ENCODE peak calls at places on chromosomes 2 and 18, in six cellular contexts. W is psoas muscle, M is dorsolateral prefrontal cortex, Y is HCT116, C is adrenal gland, V is mesenchymal stem cell. F is an unnamed sample.
A peak's percentile ranks its signal among the peaks of the same experiment; 100 is the strongest.

GRCh38 chr2:226611944-226612318 is 187.7 kb downstream of the IRS1 start:
- DNase-seq in W (no peak), M (no peak), Y (peak; percentile 94), C (no peak), V (no peak), F (no peak)

GRCh38 chr2:119849838-119850565 is 90.3 kb downstream of the PTPN4 start:
- DNase-seq in W (no peak), M (no peak), Y (no peak), C (no peak), V (no peak), F (no peak)

GRCh38 chr2:237208373-237209045 is 122.8 kb downstream of the COPS8 start:
- DNase-seq in W (no peak), M (no peak), Y (no peak), C (peak; percentile 59), V (no peak), F (no peak)

GRCh38 chr18:40832362-40832761 is 1122.7 kb upstream of the PIK3C3 start:
- DNase-seq in W (no peak), M (no peak), Y (no peak), C (no peak), V (peak; percentile 32), F (no peak)

GRCh38 chr2:15302154-15302553 is 259.0 kb downstream of the NBAS start:
- DNase-seq in W (no peak), M (no peak), Y (no peak), C (no peak), V (peak; percentile 62), F (no peak)

GRCh38 chr2:212359425-212360067 is 179.1 kb downstream of the ERBB4 start:
- DNase-seq in W (no peak), M (no peak), Y (no peak), C (no peak), V (no peak), F (no peak)

GRCh38 chr18:26813043-26813442 is 52.5 kb downstream of the AQP4 start:
- DNase-seq in W (no peak), M (no peak), Y (peak; percentile 44), C (peak; percentile 67), V (peak; percentile 2), F (no peak)

GRCh38 chr2:145771526-145771925 is 1251.6 kb upstream of the ZEB2 start:
- DNase-seq in W (no peak), M (no peak), Y (no peak), C (no peak), V (no peak), F (no peak)

GRCh38 chr2:30216157-30216556 is 15.2 kb upstream of the LBH start:
- DNase-seq in W (no peak), M (no peak), Y (no peak), C (no peak), V (no peak), F (no peak)

GRCh38 chr2:177078416-177078815 is 134.2 kb upstream of the HNRNPA3 start:
- DNase-seq in W (peak; percentile 47), M (no peak), Y (no peak), C (no peak), V (no peak), F (no peak)

GRCh38 chr18:29083545-29083944 is 906.6 kb upstream of the CDH2 start:
- DNase-seq in W (no peak), M (no peak), Y (no peak), C (no peak), V (no peak), F (no peak)

GRCh38 chr2:46697830-46698323 is 217.7 kb downstream of the MCFD2 start:
- DNase-seq in W (no peak), M (no peak), Y (no peak), C (peak; percentile 55), V (no peak), F (no peak)

GRCh38 chr2:150911766-150912280 is 349.8 kb downstream of the RBM43 start:
- DNase-seq in W (peak; percentile 60), M (no peak), Y (no peak), C (peak; percentile 88), V (peak; percentile 85), F (no peak)

GRCh38 chr2:238237441-238237840 is 2.4 kb downstream of the HES6 start:
- DNase-seq in W (no peak), M (peak; percentile 27), Y (no peak), C (no peak), V (no peak), F (no peak)

GRCh38 chr18:41992066-41992465 is 37.0 kb downstream of the PIK3C3 start:
- DNase-seq in W (no peak), M (no peak), Y (no peak), C (no peak), V (peak; percentile 2), F (no peak)

GRCh38 chr2:221423212-221423804 is 148.8 kb downstream of the EPHA4 start:
- DNase-seq in W (no peak), M (no peak), Y (no peak), C (peak; percentile 58), V (no peak), F (no peak)

GRCh38 chr2:194320520-194320919 is 1336.5 kb upstream of the SLC39A10 start:
- DNase-seq in W (no peak), M (no peak), Y (no peak), C (no peak), V (no peak), F (no peak)

GRCh38 chr2:239225921-239226561 is 174.8 kb downstream of the HDAC4 start:
- DNase-seq in W (no peak), M (no peak), Y (no peak), C (peak; percentile 54), V (peak; percentile 88), F (no peak)

GRCh38 chr2:28052691-28053090 is 162.2 kb downstream of the BABAM2 start:
- DNase-seq in W (no peak), M (no peak), Y (no peak), C (no peak), V (no peak), F (no peak)

GRCh38 chr18:23887035-23887434 is 127.5 kb upstream of the TTC39C start:
- DNase-seq in W (no peak), M (no peak), Y (no peak), C (no peak), V (no peak), F (no peak)

GRCh38 chr2:234467289-234467688 is 29.6 kb downstream of the ARL4C start:
- DNase-seq in W (no peak), M (no peak), Y (no peak), C (no peak), V (peak; percentile 52), F (no peak)

GRCh38 chr2:32064021-32064678 is 794 bp downstream of the SPAST start:
- DNase-seq in W (no peak), M (no peak), Y (no peak), C (peak; percentile 56), V (peak; percentile 21), F (no peak)

GRCh38 chr2:106130251-106130998 is 63.7 kb downstream of the UXS1 start:
- DNase-seq in W (no peak), M (no peak), Y (no peak), C (no peak), V (no peak), F (no peak)

GRCh38 chr2:26982102-26982742 is 11.8 kb downstream of the MAPRE3 start:
- DNase-seq in W (peak; percentile 62), M (no peak), Y (peak; percentile 36), C (peak; percentile 94), V (peak; percentile 17), F (peak; percentile 76)

GRCh38 chr2:219350938-219351280 is 18.4 kb upstream of the RESP18 start:
- DNase-seq in W (no peak), M (no peak), Y (no peak), C (no peak), V (peak; percentile 65), F (no peak)

GRCh38 chr2:60699617-60700016 is 56.5 kb upstream of the PAPOLG start:
- DNase-seq in W (no peak), M (no peak), Y (no peak), C (no peak), V (no peak), F (no peak)

GRCh38 chr18:32086866-32087265 is 4.8 kb upstream of the RNF138 start:
- DNase-seq in W (no peak), M (no peak), Y (peak; percentile 64), C (no peak), V (no peak), F (no peak)

GRCh38 chr2:38474058-38474457 is 97.0 kb upstream of the ATL2 start:
- DNase-seq in W (no peak), M (no peak), Y (no peak), C (no peak), V (no peak), F (no peak)

GRCh38 chr2:223260681-223261080 is 208.7 kb downstream of the KCNE4 start:
- DNase-seq in W (no peak), M (no peak), Y (no peak), C (no peak), V (peak; percentile 3), F (no peak)
- H3K27ac ChIP-seq in W (no peak overlapping the region), M (no peak overlapping the region), Y (no peak overlapping the region), C (no peak overlapping the region), V (no peak overlapping the region), F (no peak overlapping the region)

GRCh38 chr2:108535380-108535677 is 1.1 kb downstream of the LIMS1 start:
- DNase-seq in W (no peak), M (no peak), Y (no peak), C (no peak), V (no peak), F (no peak)
- H3K27ac ChIP-seq in W (peak overlapping the region; percentile 96), M (no peak overlapping the region), Y (no peak overlapping the region), C (peak overlapping the region; percentile 59), V (peak overlapping the region; percentile 57), F (peak overlapping the region; percentile 55)

GRCh38 chr2:67646714-67647333 is 249.7 kb downstream of the ETAA1 start:
- DNase-seq in W (no peak), M (no peak), Y (no peak), C (no peak), V (no peak), F (no peak)

GRCh38 chr2:67650292-67651133 is 253.4 kb downstream of the ETAA1 start:
- DNase-seq in W (peak; percentile 81), M (no peak), Y (peak; percentile 6), C (peak; percentile 96), V (peak; percentile 91), F (peak; percentile 39)

GRCh38 chr2:67652679-67653078 is 255.5 kb downstream of the ETAA1 start:
- DNase-seq in W (no peak), M (no peak), Y (no peak), C (no peak), V (no peak), F (no peak)

GRCh38 chr2:67645280-67646255 is 248.4 kb downstream of the ETAA1 start:
- DNase-seq in W (no peak), M (no peak), Y (no peak), C (no peak), V (no peak), F (no peak)

GRCh38 chr2:67649331-67650071 is 252.4 kb downstream of the ETAA1 start:
- DNase-seq in W (peak; percentile 25), M (no peak), Y (no peak), C (peak; percentile 57), V (peak; percentile 36), F (no peak)
- H3K27ac ChIP-seq in W (peak overlapping the region; percentile 80), M (no peak overlapping the region), Y (no peak overlapping the region), C (no peak overlapping the region), V (no peak overlapping the region), F (no peak overlapping the region)

DNA sequence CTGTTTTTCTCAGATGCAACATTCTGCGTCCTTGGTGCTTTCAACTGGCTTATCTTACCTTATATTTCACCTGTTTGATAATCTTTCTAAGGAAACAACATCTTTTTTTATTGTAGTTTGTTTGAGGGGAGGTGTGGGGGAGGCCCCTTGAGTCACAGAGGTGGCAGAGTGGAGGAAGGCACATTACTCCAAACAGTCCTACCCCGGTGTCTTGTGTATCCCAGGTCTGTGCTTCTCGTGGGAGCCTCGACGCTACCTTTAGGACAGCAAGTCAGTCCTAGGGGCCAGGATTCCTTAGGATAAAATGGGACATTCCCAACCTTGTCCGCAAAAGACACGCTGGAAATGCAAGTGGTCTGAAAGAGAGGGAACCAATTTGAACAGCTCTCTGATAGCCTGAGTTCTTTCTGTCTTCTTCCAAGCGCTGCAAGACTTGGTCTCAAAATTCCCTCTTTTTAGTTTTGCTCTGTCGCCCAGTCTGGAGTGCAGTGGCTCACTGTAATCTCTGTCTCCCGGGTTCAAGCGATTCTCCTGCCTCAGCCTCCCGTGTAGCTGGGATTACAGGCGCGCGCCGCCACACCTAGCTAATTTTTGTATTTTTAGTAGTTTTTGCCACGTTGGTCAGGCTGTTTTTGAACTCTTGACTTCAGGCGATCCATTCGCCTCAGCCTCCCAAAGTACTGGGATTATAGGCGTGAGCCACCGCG is 4.0 kb downstream of the GATA6 start:
- DNase-seq in W (no peak), M (no peak), Y (no peak), C (no peak), V (no peak), F (no peak)
- H3K27ac ChIP-seq in W (no peak overlapping the region), M (no peak overlapping the region), Y (no peak overlapping the region), C (peak overlapping the region; percentile 70), V (no peak overlapping the region), F (no peak overlapping the region)